ENCODE peak calls at places on chromosomes 11 and 22, in ten cellular contexts. C is psoas muscle; M is GF-D8; W is HTR-8/SVneo; S is body of pancreas; R is uterus; B is caudate nucleus; H is naive thymus-derived CD8-positive, alpha-beta T cell; Q is CD8-positive, alpha-beta T cell; Z is ACHN. J is an unnamed sample.

GRCh38 chr22:29859976-29860766 is 22.1 kb upstream of the ASCC2 start:
- DNase-seq in Z (no peak), B (no peak), M (peak), W (no peak), Q (no peak), S (no peak), H (no peak), C (no peak), R (no peak), J (no peak)

GRCh38 chr11:76327223-76327622 is 53.7 kb downstream of the THAP12 start:
- DNase-seq in S (no peak), M (no peak), H (no peak), R (no peak), Q (no peak), B (no peak), W (no peak), C (no peak), Z (no peak), J (no peak)

GRCh38 chr11:9701799-9702198 is 37.9 kb downstream of the SWAP70 start:
- DNase-seq in C (no peak), Z (no peak), S (no peak), M (no peak), B (no peak), R (no peak), W (no peak), Q (no peak), H (no peak), J (no peak)

GRCh38 chr22:40247976-40248375 is 70.3 kb downstream of the TNRC6B start:
- DNase-seq in Z (no peak), W (no peak), R (no peak), Q (peak), B (no peak), S (peak), H (peak), C (no peak), M (no peak), J (no peak)

GRCh38 chr11:112655386-112655785 is 305.8 kb upstream of the NCAM1 start:
- DNase-seq in B (peak), R (peak), M (no peak), Z (no peak), S (peak), W (no peak), H (no peak), Q (no peak), C (peak), J (no peak)

GRCh38 chr11:65571940-65572339 is 398 bp upstream of the FAM89B start:
- DNase-seq in H (no peak), Z (peak), B (no peak), M (no peak), W (no peak), C (no peak), Q (no peak), R (no peak), S (peak), J (no peak)

GRCh38 chr11:112811781-112812180 is 149.4 kb upstream of the NCAM1 start:
- DNase-seq in Z (no peak), M (no peak), R (no peak), C (no peak), S (no peak), Q (no peak), H (no peak), B (no peak), W (no peak), J (no peak)

GRCh38 chr22:39943366-39943765 is 16.8 kb upstream of the TMA7B start:
- DNase-seq in Z (no peak), H (peak), C (no peak), B (no peak), R (no peak), M (no peak), S (no peak), Q (peak), W (no peak), J (no peak)

GRCh38 chr11:108758458-108758857 is 93.6 kb downstream of the DDX10 start:
- DNase-seq in B (no peak), Z (no peak), M (no peak), C (no peak), Q (no peak), W (no peak), R (no peak), H (no peak), S (no peak), J (no peak)

GRCh38 chr11:22920939-22921565 is 60.8 kb upstream of the CCDC179 start:
- DNase-seq in Z (peak), M (no peak), Q (no peak), B (no peak), H (no peak), R (no peak), S (peak), C (no peak), W (peak), J (no peak)

GRCh38 chr11:131839326-131839725 is 468.9 kb downstream of the NTM start:
- DNase-seq in S (no peak), R (no peak), H (no peak), Q (no peak), W (no peak), B (no peak), M (no peak), Z (no peak), C (no peak), J (no peak)

GRCh38 chr11:72631806-72632731 is 42.2 kb downstream of the PDE2A start:
- DNase-seq in H (no peak), B (peak), M (no peak), Q (no peak), Z (no peak), W (no peak), R (peak), S (peak), C (peak), J (no peak)